ENCODE peak calls at places on chromosome 20, in four cellular contexts. X, J, P and S are unnamed samples.

GRCh38 chr20:10562929-10563328 is 110.9 kb downstream of the JAG1 start:
- DNase-seq in J (no peak), X (no peak), P (no peak), S (no peak)

GRCh38 chr20:62413025-62413580 is 6.0 kb upstream of the CABLES2 start:
- DNase-seq in X (no peak), J (no peak), P (no peak), S (no peak)

GRCh38 chr20:41330343-41330720 is 10.3 kb upstream of the LPIN3 start:
- DNase-seq in P (no peak), J (no peak), X (no peak), S (no peak)

GRCh38 chr20:41467690-41468089 is 101.1 kb upstream of the EMILIN3 start:
- DNase-seq in X (no peak), P (no peak), J (no peak), S (no peak)

GRCh38 chr20:37958856-37959255 is 55.9 kb downstream of the VSTM2L start:
- DNase-seq in P (no peak), X (no peak), J (peak), S (no peak)

GRCh38 chr20:36004045-36004444 is 35.7 kb downstream of the CNBD2 start:
- DNase-seq in P (no peak), X (no peak), J (no peak), S (no peak)

GRCh38 chr20:55097621-55098020 is 622.2 kb downstream of the DOK5 start:
- DNase-seq in J (no peak), X (no peak), P (no peak), S (no peak)

GRCh38 chr20:4830212-4830607 is 108.5 kb downstream of the PRND start:
- DNase-seq in P (no peak), J (no peak), X (no peak), S (no peak)

GRCh38 chr20:5191829-5192569 is 65.2 kb downstream of the CDS2 start:
- DNase-seq in X (peak), J (peak), P (peak), S (peak)

GRCh38 chr20:25272223-25273000 is 24.5 kb downstream of the PYGB start:
- DNase-seq in P (no peak), X (no peak), J (no peak), S (no peak)

GRCh38 chr20:25269057-25269832 is 21.4 kb downstream of the PYGB start:
- DNase-seq in X (no peak), J (no peak), P (no peak), S (no peak)

GRCh38 chr20:25269833-25270170 is 21.9 kb downstream of the PYGB start:
- DNase-seq in J (no peak), P (no peak), X (no peak), S (no peak)

GRCh38 chr20:25271486-25272222 is 23.8 kb downstream of the PYGB start:
- DNase-seq in J (no peak), X (no peak), P (no peak), S (no peak)

GRCh38 chr20:25270829-25271251 is 23.0 kb downstream of the PYGB start:
- DNase-seq in P (no peak), X (no peak), J (no peak), S (no peak)
- TF ChIP-seq TARDBP in P (no peak), X (no peak), J (no peak), S (no peak)

GRCh38 chr20:25076731-25077609 is 5.0 kb downstream of the VSX1 start:
- DNase-seq in P (no peak), X (peak), J (no peak), S (peak)
- TF ChIP-seq TARDBP in P (no peak), X (peak), J (no peak), S (no peak)

DNA sequence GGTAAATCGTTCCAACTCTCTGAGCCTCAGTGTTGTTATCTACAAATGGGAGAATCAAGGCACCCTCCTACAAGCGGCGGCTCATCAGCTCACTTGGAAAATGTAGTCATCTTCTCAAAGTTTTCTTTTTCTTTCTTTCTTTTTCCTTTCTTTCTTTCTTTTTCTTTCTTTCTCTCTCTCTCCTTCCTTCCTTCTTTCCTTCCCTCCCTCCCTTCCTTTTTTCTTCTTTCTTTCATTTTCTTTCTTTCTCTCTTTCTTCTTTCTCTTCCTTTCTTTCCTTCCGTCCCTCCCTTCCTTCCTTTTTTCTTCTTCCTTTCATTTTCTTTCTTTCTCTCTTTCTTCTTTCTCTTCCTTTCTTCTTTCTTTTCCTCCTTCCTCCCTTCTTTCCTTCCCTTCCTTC is 55.0 kb upstream of the TGM3 start:
- DNase-seq in P (no peak), X (no peak), J (no peak), S (no peak)
- TF ChIP-seq TARDBP in P (no peak), X (no peak), J (no peak), S (no peak)

DNA sequence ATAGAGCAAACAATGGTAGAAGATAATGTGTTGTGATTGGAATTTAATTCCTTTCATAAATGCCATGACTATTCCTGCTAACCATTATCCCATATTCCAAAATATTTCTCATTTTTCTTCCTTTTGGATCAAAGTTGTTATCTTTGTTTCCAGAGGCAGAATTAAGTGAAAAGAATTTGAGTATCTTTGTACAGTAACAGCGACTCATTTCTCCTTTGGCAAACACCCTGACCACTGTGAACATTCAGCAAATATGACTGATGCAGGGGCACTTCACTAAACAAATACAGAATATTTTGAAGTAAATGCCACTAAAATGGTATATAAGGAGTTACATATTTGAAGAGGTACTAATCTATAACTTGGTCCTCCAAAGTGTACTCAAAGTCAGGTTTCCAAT is 105.0 kb upstream of the LAMP5 start:
- DNase-seq in X (no peak), P (no peak), J (no peak), S (no peak)
- TF ChIP-seq TARDBP in X (no peak), P (no peak), J (no peak), S (no peak)

DNA sequence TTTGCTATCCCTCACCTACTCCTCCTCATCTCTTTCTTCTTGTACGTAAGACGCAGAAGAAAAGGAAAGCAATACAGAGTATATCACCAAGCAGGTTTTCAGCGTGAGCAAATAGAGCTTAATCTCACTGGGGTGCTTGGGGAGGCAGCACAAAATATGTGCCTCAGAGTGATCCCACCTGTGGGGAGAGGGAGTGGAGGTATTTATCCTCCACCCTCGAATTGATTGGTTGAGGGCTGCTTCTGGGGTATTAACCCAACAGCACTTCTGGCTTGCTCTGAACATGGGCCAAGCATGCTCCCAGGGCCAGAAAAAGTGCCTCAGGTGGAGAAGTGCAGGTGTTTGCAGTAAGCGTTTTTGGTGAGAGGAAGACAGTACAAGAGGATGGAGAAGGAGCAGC is 78.5 kb upstream of the EYA2 start:
- DNase-seq in P (no peak), J (no peak), X (no peak), S (no peak)
- TF ChIP-seq TARDBP in P (no peak), J (no peak), X (no peak), S (no peak)